ENCODE peak calls at places on chromosomes 16 and 17, in nine cellular contexts. One of them, this sample, is unnamed.

GRCh38 chr17:13833921-13834320 is 232.2 kb upstream of the HS3ST3A1 start:
- DNase-seq in T-helper 2 cell treated with Interferon-gamma antibody and Interleukin-4, amounts not matched to agents 5 μg/mL and 100 μg/mL, for 36 hours: no peak
- DNase-seq in stimulated activated CD8-positive, alpha-beta memory T cell treated with anti-CD3 and anti-CD28 coated beads, Interleukin-4, amount 100 ng/mL, for 48 hours: no peak
- DNase-seq in endothelial cell: no peak
- DNase-seq in activated naive CD8-positive, alpha-beta T cell treated with anti-CD3 and anti-CD28 coated beads for 36 hours: no peak
- DNase-seq in foreskin fibroblast: no peak
- DNase-seq in CD14-positive monocyte: no peak
- DNase-seq in nucleus accumbens: no peak
- DNase-seq in AG04450: no peak
- DNase-seq in this sample: no peak

GRCh38 chr16:67264866-67265265 is 14.5 kb upstream of the PLEKHG4 start:
- DNase-seq in T-helper 2 cell treated with Interferon-gamma antibody and Interleukin-4, amounts not matched to agents 5 μg/mL and 100 μg/mL, for 36 hours: no peak
- DNase-seq in stimulated activated CD8-positive, alpha-beta memory T cell treated with anti-CD3 and anti-CD28 coated beads, Interleukin-4, amount 100 ng/mL, for 48 hours: no peak
- DNase-seq in endothelial cell: no peak
- DNase-seq in activated naive CD8-positive, alpha-beta T cell treated with anti-CD3 and anti-CD28 coated beads for 36 hours: no peak
- DNase-seq in foreskin fibroblast: no peak
- DNase-seq in CD14-positive monocyte: no peak
- DNase-seq in nucleus accumbens: no peak
- DNase-seq in AG04450: no peak
- DNase-seq in this sample: no peak

GRCh38 chr16:57479422-57480126 is 6.7 kb downstream of the DOK4 start:
- DNase-seq in T-helper 2 cell treated with Interferon-gamma antibody and Interleukin-4, amounts not matched to agents 5 μg/mL and 100 μg/mL, for 36 hours: no peak
- DNase-seq in stimulated activated CD8-positive, alpha-beta memory T cell treated with anti-CD3 and anti-CD28 coated beads, Interleukin-4, amount 100 ng/mL, for 48 hours: no peak
- DNase-seq in endothelial cell: no peak
- DNase-seq in activated naive CD8-positive, alpha-beta T cell treated with anti-CD3 and anti-CD28 coated beads for 36 hours: no peak
- DNase-seq in foreskin fibroblast: peak
- DNase-seq in CD14-positive monocyte: no peak
- DNase-seq in nucleus accumbens: no peak
- DNase-seq in AG04450: no peak
- DNase-seq in this sample: no peak

GRCh38 chr17:27289856-27290255 is 4.1 kb upstream of the WSB1 start:
- DNase-seq in T-helper 2 cell treated with Interferon-gamma antibody and Interleukin-4, amounts not matched to agents 5 μg/mL and 100 μg/mL, for 36 hours: no peak
- DNase-seq in stimulated activated CD8-positive, alpha-beta memory T cell treated with anti-CD3 and anti-CD28 coated beads, Interleukin-4, amount 100 ng/mL, for 48 hours: no peak
- DNase-seq in endothelial cell: no peak
- DNase-seq in activated naive CD8-positive, alpha-beta T cell treated with anti-CD3 and anti-CD28 coated beads for 36 hours: no peak
- DNase-seq in foreskin fibroblast: no peak
- DNase-seq in CD14-positive monocyte: no peak
- DNase-seq in nucleus accumbens: no peak
- DNase-seq in AG04450: no peak
- DNase-seq in this sample: no peak

GRCh38 chr16:9499921-9500593 is 408.6 kb downstream of the HAPSTR1 start:
- DNase-seq in T-helper 2 cell treated with Interferon-gamma antibody and Interleukin-4, amounts not matched to agents 5 μg/mL and 100 μg/mL, for 36 hours: no peak
- DNase-seq in stimulated activated CD8-positive, alpha-beta memory T cell treated with anti-CD3 and anti-CD28 coated beads, Interleukin-4, amount 100 ng/mL, for 48 hours: no peak
- DNase-seq in endothelial cell: no peak
- DNase-seq in activated naive CD8-positive, alpha-beta T cell treated with anti-CD3 and anti-CD28 coated beads for 36 hours: no peak
- DNase-seq in foreskin fibroblast: no peak
- DNase-seq in CD14-positive monocyte: no peak
- DNase-seq in nucleus accumbens: no peak
- DNase-seq in AG04450: no peak
- DNase-seq in this sample: no peak

GRCh38 chr16:66523861-66524354 is 26.0 kb downstream of the TK2 start:
- DNase-seq in T-helper 2 cell treated with Interferon-gamma antibody and Interleukin-4, amounts not matched to agents 5 μg/mL and 100 μg/mL, for 36 hours: no peak
- DNase-seq in stimulated activated CD8-positive, alpha-beta memory T cell treated with anti-CD3 and anti-CD28 coated beads, Interleukin-4, amount 100 ng/mL, for 48 hours: no peak
- DNase-seq in endothelial cell: no peak
- DNase-seq in activated naive CD8-positive, alpha-beta T cell treated with anti-CD3 and anti-CD28 coated beads for 36 hours: no peak
- DNase-seq in foreskin fibroblast: no peak
- DNase-seq in CD14-positive monocyte: no peak
- DNase-seq in nucleus accumbens: no peak
- DNase-seq in AG04450: no peak
- DNase-seq in this sample: no peak

GRCh38 chr16:84851192-84852127 is 31.7 kb downstream of the CRISPLD2 start:
- DNase-seq in T-helper 2 cell treated with Interferon-gamma antibody and Interleukin-4, amounts not matched to agents 5 μg/mL and 100 μg/mL, for 36 hours: no peak
- DNase-seq in stimulated activated CD8-positive, alpha-beta memory T cell treated with anti-CD3 and anti-CD28 coated beads, Interleukin-4, amount 100 ng/mL, for 48 hours: no peak
- DNase-seq in endothelial cell: no peak
- DNase-seq in activated naive CD8-positive, alpha-beta T cell treated with anti-CD3 and anti-CD28 coated beads for 36 hours: no peak
- DNase-seq in foreskin fibroblast: peak
- DNase-seq in CD14-positive monocyte: no peak
- DNase-seq in nucleus accumbens: no peak
- DNase-seq in AG04450: peak
- DNase-seq in this sample: peak

GRCh38 chr17:1643293-1643998 is 2.1 kb downstream of the SCARF1 start:
- DNase-seq in T-helper 2 cell treated with Interferon-gamma antibody and Interleukin-4, amounts not matched to agents 5 μg/mL and 100 μg/mL, for 36 hours: no peak
- DNase-seq in stimulated activated CD8-positive, alpha-beta memory T cell treated with anti-CD3 and anti-CD28 coated beads, Interleukin-4, amount 100 ng/mL, for 48 hours: peak
- DNase-seq in endothelial cell: peak
- DNase-seq in activated naive CD8-positive, alpha-beta T cell treated with anti-CD3 and anti-CD28 coated beads for 36 hours: peak
- DNase-seq in foreskin fibroblast: peak
- DNase-seq in CD14-positive monocyte: no peak
- DNase-seq in nucleus accumbens: no peak
- DNase-seq in AG04450: no peak
- DNase-seq in this sample: no peak

GRCh38 chr16:56866955-56867830 is 2.2 kb downstream of the SLC12A3 start:
- DNase-seq in T-helper 2 cell treated with Interferon-gamma antibody and Interleukin-4, amounts not matched to agents 5 μg/mL and 100 μg/mL, for 36 hours: no peak
- DNase-seq in stimulated activated CD8-positive, alpha-beta memory T cell treated with anti-CD3 and anti-CD28 coated beads, Interleukin-4, amount 100 ng/mL, for 48 hours: peak
- DNase-seq in endothelial cell: peak
- DNase-seq in activated naive CD8-positive, alpha-beta T cell treated with anti-CD3 and anti-CD28 coated beads for 36 hours: no peak
- DNase-seq in foreskin fibroblast: peak
- DNase-seq in CD14-positive monocyte: no peak
- DNase-seq in nucleus accumbens: no peak
- DNase-seq in AG04450: no peak
- DNase-seq in this sample: peak

GRCh38 chr17:57380055-57380356 is 123.7 kb downstream of the MSI2 start:
- DNase-seq in T-helper 2 cell treated with Interferon-gamma antibody and Interleukin-4, amounts not matched to agents 5 μg/mL and 100 μg/mL, for 36 hours: no peak
- DNase-seq in stimulated activated CD8-positive, alpha-beta memory T cell treated with anti-CD3 and anti-CD28 coated beads, Interleukin-4, amount 100 ng/mL, for 48 hours: no peak
- DNase-seq in endothelial cell: no peak
- DNase-seq in activated naive CD8-positive, alpha-beta T cell treated with anti-CD3 and anti-CD28 coated beads for 36 hours: no peak
- DNase-seq in foreskin fibroblast: no peak
- DNase-seq in CD14-positive monocyte: no peak
- DNase-seq in nucleus accumbens: no peak
- DNase-seq in AG04450: no peak
- DNase-seq in this sample: no peak